ENCODE peak calls at places on chromosomes 5 and 9, in seven cellular contexts. R, X, N, M, P, G and B are unnamed samples.

GRCh38 chr5:168614661-168615060 is 35.5 kb upstream of the PANK3 start:
- DNase-seq in R (no peak), X (no peak), N (no peak), M (no peak), P (no peak), G (no peak), B (no peak)

GRCh38 chr9:90881648-90882047 is 80.0 kb downstream of the SYK start:
- DNase-seq in R (no peak), X (no peak), N (no peak), M (no peak), P (no peak), G (peak), B (no peak)

GRCh38 chr5:172910828-172911627 is 48.2 kb upstream of the RPL26L1 start:
- DNase-seq in R (peak), X (no peak), N (no peak), M (no peak), P (peak), G (peak), B (no peak)

GRCh38 chr5:9544502-9545300 is 1.2 kb downstream of the SEMA5A start:
- DNase-seq in R (peak), X (peak), N (peak), M (peak), P (peak), G (peak), B (no peak)

GRCh38 chr9:94692601-94693000 is 33.9 kb upstream of the AOPEP start:
- DNase-seq in R (no peak), X (peak), N (no peak), M (no peak), P (no peak), G (peak), B (no peak)

GRCh38 chr5:138569759-138570158 is 5.4 kb downstream of the HSPA9 start:
- DNase-seq in R (no peak), X (no peak), N (no peak), M (no peak), P (no peak), G (no peak), B (no peak)

GRCh38 chr9:21817176-21817575 is 14.7 kb downstream of the MTAP start:
- DNase-seq in R (no peak), X (no peak), N (no peak), M (no peak), P (peak), G (peak), B (no peak)

GRCh38 chr9:94852373-94852772 is 125.9 kb downstream of the AOPEP start:
- DNase-seq in R (no peak), X (no peak), N (no peak), M (no peak), P (no peak), G (no peak), B (no peak)

GRCh38 chr5:31382051-31382878 is 149.6 kb downstream of the DROSHA start:
- DNase-seq in R (no peak), X (no peak), N (no peak), M (no peak), P (no peak), G (no peak), B (no peak)

GRCh38 chr5:135324160-135324559 is 74.9 kb downstream of the MACROH2A1 start:
- DNase-seq in R (no peak), X (no peak), N (no peak), M (no peak), P (no peak), G (no peak), B (no peak)